ENCODE peak calls at places on chromosomes 4 and X, in four cellular contexts. N is posterior vena cava; D is adrenal gland; X is effector CD8-positive, alpha-beta T cell. J is an unnamed sample.

GRCh38 chr4:26407466-26407865 is 82.8 kb downstream of the CCKAR start:
- DNase-seq in N (no peak), D (no peak), X (no peak), J (no peak)

GRCh38 chr4:150173420-150173819 is 95.2 kb downstream of the DCLK2 start:
- DNase-seq in N (no peak), D (no peak), X (no peak), J (no peak)

GRCh38 chrX:53312946-53313745 is 31.8 kb upstream of the IQSEC2 start:
- DNase-seq in N (peak), D (peak), X (peak), J (no peak)

GRCh38 chr4:113673450-113673849 is 88.1 kb downstream of the CAMK2D start:
- DNase-seq in N (no peak), D (no peak), X (no peak), J (no peak)

GRCh38 chrX:110145854-110146253 is 142.9 kb downstream of the TMEM164 start:
- DNase-seq in N (no peak), D (peak), X (no peak), J (no peak)

GRCh38 chrX:40083120-40083978 is 14.4 kb downstream of the BCOR start:
- DNase-seq in N (no peak), D (no peak), X (no peak), J (peak)

GRCh38 chrX:38138157-38138556 is 82.5 kb downstream of the SRPX start:
- DNase-seq in N (no peak), D (no peak), X (no peak), J (no peak)

GRCh38 chr4:7679431-7679830 is 244.7 kb upstream of the PSAPL1 start:
- DNase-seq in N (no peak), D (no peak), X (no peak), J (no peak)

J was measured in upper lobe of right lung.